ENCODE peak calls at places on chromosomes 1 and 21, in four cellular contexts. M is central memory CD8-positive, alpha-beta T cell; P is mesothelial cell of epicardium; L is K562. E is an unnamed sample.

GRCh38 chr1:87182611-87183010 is 146.1 kb upstream of the LMO4 start:
- DNase-seq in P (no peak), M (no peak), L (no peak), E (no peak)

GRCh38 chr1:212915245-212916091 is 34.9 kb upstream of the VASH2 start:
- DNase-seq in L (peak), M (no peak), P (peak), E (peak)

GRCh38 chr21:32426592-32427051 is 14.1 kb downstream of the EVA1C start:
- DNase-seq in M (no peak), L (no peak), P (no peak), E (no peak)

GRCh38 chr1:94339229-94339927 is 78.8 kb upstream of the ABCD3 start:
- DNase-seq in M (no peak), P (no peak), L (no peak), E (no peak)

GRCh38 chr1:5751833-5752714 is 240.2 kb downstream of the NPHP4 start:
- DNase-seq in L (peak), M (no peak), P (no peak), E (peak)

GRCh38 chr1:34262454-34262853 is 85.7 kb downstream of the C1orf94 start:
- DNase-seq in L (no peak), P (no peak), M (no peak), E (no peak)

GRCh38 chr1:157377216-157377821 is 175.0 kb downstream of the FCRL5 start:
- DNase-seq in L (peak), P (no peak), M (no peak), E (peak)

GRCh38 chr1:65691152-65691900 is 101.4 kb upstream of the PDE4B start:
- DNase-seq in P (no peak), M (no peak), L (no peak), E (no peak)

E was measured in erythroblast.